ENCODE peak calls at places on chromosomes 2 and 18, in seven cellular contexts. Z, W, V, B, X, Q and K are unnamed samples.
A peak's percentile ranks its signal among the peaks of the same experiment; 100 is the strongest.

GRCh38 chr2:85063981-85064599 is 69.1 kb upstream of the TCF7L1 start:
- DNase-seq in Z (no peak), W (no peak), V (peak; percentile 6), B (no peak), X (no peak), Q (no peak), K (no peak)

GRCh38 chr2:164841719-164842623 is at the start of gene COBLL1:
- DNase-seq in Z (peak; percentile 89), W (peak; percentile 62), V (peak; percentile 67), B (peak; percentile 89), X (peak; percentile 72), Q (no peak), K (peak; percentile 44)

GRCh38 chr2:106269591-106270291 is 75.6 kb upstream of the UXS1 start:
- DNase-seq in Z (peak; percentile 8), W (peak; percentile 54), V (peak; percentile 63), B (peak; percentile 95), X (no peak), Q (no peak), K (no peak)

GRCh38 chr2:46870051-46870839 is 45.4 kb downstream of the MCFD2 start:
- DNase-seq in Z (no peak), W (no peak), V (no peak), B (peak; percentile 4), X (no peak), Q (no peak), K (no peak)

GRCh38 chr2:57907411-57907810 is 139.2 kb upstream of the VRK2 start:
- DNase-seq in Z (no peak), W (no peak), V (no peak), B (no peak), X (no peak), Q (no peak), K (no peak)

GRCh38 chr2:101223814-101224231 is 28.9 kb upstream of the CNOT11 start:
- DNase-seq in Z (no peak), W (peak; percentile 44), V (no peak), B (no peak), X (no peak), Q (no peak), K (no peak)

GRCh38 chr2:114661926-114662670 is 219.7 kb downstream of the DPP10 start:
- DNase-seq in Z (no peak), W (no peak), V (peak; percentile 34), B (peak; percentile 13), X (no peak), Q (peak; percentile 15), K (peak; percentile 16)

GRCh38 chr2:48851161-48851560 is 95.6 kb upstream of the LHCGR start:
- DNase-seq in Z (no peak), W (no peak), V (no peak), B (no peak), X (peak; percentile 23), Q (no peak), K (no peak)

GRCh38 chr18:32324173-32324572 is 134.3 kb downstream of the MEP1B start:
- DNase-seq in Z (no peak), W (no peak), V (no peak), B (no peak), X (no peak), Q (no peak), K (no peak)

GRCh38 chr2:46179037-46179621 is 118.1 kb upstream of the EPAS1 start:
- DNase-seq in Z (no peak), W (peak; percentile 36), V (no peak), B (peak; percentile 52), X (peak; percentile 93), Q (no peak), K (no peak)

GRCh38 chr2:53913721-53914120 is 54.0 kb upstream of the GPR75 start:
- DNase-seq in Z (peak; percentile 28), W (peak; percentile 56), V (no peak), B (no peak), X (peak; percentile 47), Q (no peak), K (no peak)

GRCh38 chr2:238114331-238114841 is 14.2 kb downstream of the ESPNL start:
- DNase-seq in Z (no peak), W (no peak), V (no peak), B (no peak), X (no peak), Q (no peak), K (peak; percentile 75)

GRCh38 chr2:27290571-27290970 is 8.3 kb downstream of the TRIM54 start:
- DNase-seq in Z (no peak), W (no peak), V (no peak), B (no peak), X (no peak), Q (no peak), K (no peak)

GRCh38 chr2:33241581-33241980 is 234.9 kb upstream of the RASGRP3 start:
- DNase-seq in Z (no peak), W (no peak), V (no peak), B (no peak), X (peak; percentile 96), Q (no peak), K (no peak)

GRCh38 chr2:119820275-119820674 is 60.6 kb downstream of the PTPN4 start:
- DNase-seq in Z (peak; percentile 42), W (no peak), V (no peak), B (no peak), X (peak; percentile 76), Q (no peak), K (no peak)

GRCh38 chr2:171432969-171433762 is 624 bp downstream of the METTL8 start:
- DNase-seq in Z (peak; percentile 53), W (peak; percentile 54), V (peak; percentile 47), B (peak; percentile 41), X (peak; percentile 27), Q (no peak), K (peak; percentile 20)

GRCh38 chr2:191478754-191479679 is 198.9 kb upstream of the NABP1 start:
- DNase-seq in Z (no peak), W (no peak), V (peak; percentile 94), B (peak; percentile 77), X (peak; percentile 58), Q (no peak), K (no peak)